ENCODE peak calls at places on chromosomes 16 and 17, in seven cellular contexts. J is trophoblast cell, U is H1, T is H9, A is mesendoderm, N is neuronal stem cell, Q is mesenchymal stem cell. E is an unnamed sample.

GRCh38 chr17:15262291-15263205 is 2.6 kb downstream of the PMP22 start:
- DNase-seq in J (peak), U (peak), T (peak), A (peak), N (peak), Q (peak), E (peak)

GRCh38 chr17:78546476-78546875 is 30.7 kb downstream of the DNAH17 start:
- DNase-seq in J (no peak), U (no peak), T (no peak), A (no peak), N (no peak), Q (no peak), E (no peak)

GRCh38 chr16:56102159-56102798 is 89.0 kb upstream of the GNAO1 start:
- DNase-seq in J (no peak), U (no peak), T (no peak), A (peak), N (no peak), Q (no peak), E (no peak)

GRCh38 chr16:66580605-66581209 is 1.4 kb downstream of the CMTM2 start:
- DNase-seq in J (peak), U (no peak), T (no peak), A (peak), N (peak), Q (peak), E (peak)

GRCh38 chr17:79290726-79291125 is 216.1 kb downstream of the ENGASE start:
- DNase-seq in J (no peak), U (no peak), T (no peak), A (no peak), N (no peak), Q (no peak), E (no peak)

GRCh38 chr16:71610936-71611871 is 14.8 kb upstream of the MARVELD3 start:
- DNase-seq in J (peak), U (peak), T (peak), A (peak), N (peak), Q (peak), E (peak)

GRCh38 chr17:70050192-70050591 is 24.8 kb upstream of the KCNJ16 start:
- DNase-seq in J (peak), U (no peak), T (no peak), A (no peak), N (no peak), Q (no peak), E (no peak)

GRCh38 chr17:29732209-29732608 is 109.5 kb upstream of the CORO6 start:
- DNase-seq in J (no peak), U (no peak), T (no peak), A (no peak), N (no peak), Q (no peak), E (no peak)

GRCh38 chr16:77842468-77842867 is 54.1 kb downstream of the VAT1L start:
- DNase-seq in J (no peak), U (no peak), T (no peak), A (no peak), N (no peak), Q (no peak), E (no peak)

GRCh38 chr17:78514521-78514920 is 62.7 kb downstream of the DNAH17 start:
- DNase-seq in J (no peak), U (no peak), T (no peak), A (no peak), N (no peak), Q (no peak), E (no peak)

GRCh38 chr17:68518063-68518815 is 6.0 kb downstream of the PRKAR1A start:
- DNase-seq in J (peak), U (no peak), T (peak), A (peak), N (no peak), Q (no peak), E (no peak)

GRCh38 chr16:68426355-68426652 is 22.0 kb downstream of the SMPD3 start:
- DNase-seq in J (no peak), U (no peak), T (no peak), A (no peak), N (no peak), Q (no peak), E (no peak)

GRCh38 chr16:87496101-87496801 is 3.4 kb upstream of the ZCCHC14 start:
- DNase-seq in J (no peak), U (no peak), T (no peak), A (no peak), N (no peak), Q (no peak), E (no peak)

DNA sequence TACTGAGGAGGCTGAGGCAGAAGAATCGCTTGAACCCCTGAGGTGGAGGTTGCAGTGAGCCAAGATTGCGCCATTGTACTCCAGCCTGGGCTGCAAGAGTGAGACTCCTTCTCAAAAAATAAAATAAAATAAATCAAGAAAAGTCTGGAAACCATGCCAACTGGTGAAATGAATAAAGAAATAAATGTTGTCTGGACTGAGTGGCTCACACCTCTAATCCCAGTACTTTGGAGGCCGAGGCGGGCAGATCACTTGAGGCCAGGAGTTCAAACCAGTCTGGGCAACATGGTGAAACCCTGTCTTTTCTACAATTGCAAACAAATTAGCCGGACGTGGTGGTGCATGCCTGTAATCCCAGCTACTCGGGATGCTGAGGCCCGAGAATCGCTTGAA is 744 bp upstream of the LRRC37A3 start:
- DNase-seq in J (peak), U (peak), T (no peak), A (peak), N (no peak), Q (peak), E (no peak)
- H2BK120ac ChIP-seq in J (no peak), U (no peak), T (no peak), A (no peak), N (no peak), Q (no peak), E (peak)

DNA sequence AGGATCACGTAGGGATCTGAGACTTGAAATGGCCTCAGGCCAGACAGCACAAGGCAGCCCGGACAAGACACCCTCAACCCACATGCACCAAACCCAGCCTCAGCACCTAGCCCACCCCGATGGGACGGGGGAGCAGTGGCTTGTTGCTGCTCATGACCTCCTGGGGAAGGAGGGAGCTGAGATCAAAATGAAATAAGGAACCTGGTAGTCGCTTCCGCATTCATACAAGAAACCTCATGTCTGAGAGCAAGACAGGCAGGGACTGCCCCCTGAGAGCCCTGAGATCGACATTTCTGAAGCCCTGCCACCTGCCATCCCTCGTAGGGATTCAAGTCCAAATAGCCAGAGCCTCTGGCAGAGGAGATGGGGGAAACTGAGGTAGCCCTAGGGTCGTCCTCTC is 5.7 kb upstream of the CEP131 start:
- DNase-seq in J (peak), U (no peak), T (no peak), A (no peak), N (no peak), Q (no peak), E (no peak)
- H2BK120ac ChIP-seq in J (no peak), U (no peak), T (no peak), A (no peak), N (no peak), Q (no peak), E (no peak)

GRCh38 chr16:58850627-58851024 is 116.5 kb upstream of the GOT2 start:
- DNase-seq in J (no peak), U (no peak), T (no peak), A (peak), N (no peak), Q (no peak), E (no peak)

GRCh38 chr16:58853830-58854229 is 119.7 kb upstream of the GOT2 start:
- DNase-seq in J (no peak), U (no peak), T (no peak), A (no peak), N (no peak), Q (no peak), E (no peak)

GRCh38 chr16:58850019-58850626 is 116.0 kb upstream of the GOT2 start:
- DNase-seq in J (no peak), U (no peak), T (no peak), A (peak), N (no peak), Q (peak), E (no peak)

GRCh38 chr16:58855291-58855823 is 121.2 kb upstream of the GOT2 start:
- DNase-seq in J (no peak), U (no peak), T (no peak), A (no peak), N (peak), Q (no peak), E (no peak)

DNA sequence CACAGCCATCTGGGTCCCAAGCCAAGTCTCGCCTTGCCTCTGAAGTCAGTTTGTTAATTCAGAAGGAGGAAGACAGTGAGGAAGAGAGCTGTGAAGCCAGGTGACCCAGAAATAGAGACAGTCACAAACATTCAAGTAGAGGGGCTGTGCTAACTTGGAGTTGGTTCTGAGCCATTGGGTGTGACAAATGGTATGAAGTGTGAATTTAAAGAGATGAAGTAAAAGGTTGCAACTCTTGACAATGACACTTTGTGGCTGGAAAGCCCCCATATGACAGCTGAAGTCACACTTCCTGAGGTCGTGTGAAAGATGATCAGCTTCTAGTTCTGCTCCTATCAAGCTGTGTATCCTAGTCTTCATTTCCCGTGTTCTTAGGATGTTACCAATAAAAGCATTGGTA is 120.3 kb upstream of the GOT2 start:
- DNase-seq in J (no peak), U (no peak), T (no peak), A (peak), N (no peak), Q (no peak), E (no peak)
- H2BK120ac ChIP-seq in J (no peak), U (no peak), T (no peak), A (no peak), N (no peak), Q (no peak), E (no peak)

GRCh38 chr17:49002766-49003165 is 5.6 kb downstream of the IGF2BP1 start:
- DNase-seq in J (no peak), U (no peak), T (no peak), A (no peak), N (no peak), Q (no peak), E (no peak)
- H2BK120ac ChIP-seq in J (no peak), U (no peak), T (no peak), A (no peak), N (no peak), Q (no peak), E (no peak)

DNA sequence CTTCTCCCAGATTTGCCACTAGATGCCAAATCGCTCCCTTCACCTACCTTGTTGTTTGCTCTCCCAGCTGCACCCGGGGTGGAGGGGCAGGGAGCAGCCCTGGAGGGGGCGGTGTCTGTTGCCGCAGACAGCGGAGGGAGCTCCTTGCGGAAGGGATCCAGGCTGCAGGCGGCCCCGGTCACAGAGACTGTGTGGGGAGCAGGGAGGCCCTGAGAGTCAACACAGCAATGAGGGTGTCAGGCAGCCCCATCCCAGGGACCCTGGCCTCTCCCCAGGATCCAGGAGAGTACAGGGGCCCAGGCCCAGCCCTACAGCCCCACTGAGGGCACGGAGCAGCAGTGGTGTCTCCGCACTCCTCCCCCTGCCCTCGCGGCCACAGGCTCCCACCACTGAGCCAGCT is 50.5 kb upstream of the CHMP6 start:
- DNase-seq in J (no peak), U (no peak), T (no peak), A (no peak), N (no peak), Q (no peak), E (no peak)
- H2BK120ac ChIP-seq in J (no peak), U (no peak), T (no peak), A (no peak), N (no peak), Q (no peak), E (no peak)

GRCh38 chr17:76796081-76796480 is 58.2 kb downstream of the MFSD11 start:
- DNase-seq in J (no peak), U (no peak), T (no peak), A (no peak), N (no peak), Q (no peak), E (no peak)

GRCh38 chr17:76793775-76794174 is 55.9 kb downstream of the MFSD11 start:
- DNase-seq in J (peak), U (no peak), T (peak), A (peak), N (no peak), Q (peak), E (peak)

GRCh38 chr17:76792348-76792747 is 54.4 kb downstream of the MFSD11 start:
- DNase-seq in J (no peak), U (no peak), T (no peak), A (no peak), N (no peak), Q (no peak), E (no peak)

GRCh38 chr17:76801706-76802105 is 63.8 kb downstream of the MFSD11 start:
- DNase-seq in J (no peak), U (no peak), T (no peak), A (peak), N (no peak), Q (no peak), E (no peak)

DNA sequence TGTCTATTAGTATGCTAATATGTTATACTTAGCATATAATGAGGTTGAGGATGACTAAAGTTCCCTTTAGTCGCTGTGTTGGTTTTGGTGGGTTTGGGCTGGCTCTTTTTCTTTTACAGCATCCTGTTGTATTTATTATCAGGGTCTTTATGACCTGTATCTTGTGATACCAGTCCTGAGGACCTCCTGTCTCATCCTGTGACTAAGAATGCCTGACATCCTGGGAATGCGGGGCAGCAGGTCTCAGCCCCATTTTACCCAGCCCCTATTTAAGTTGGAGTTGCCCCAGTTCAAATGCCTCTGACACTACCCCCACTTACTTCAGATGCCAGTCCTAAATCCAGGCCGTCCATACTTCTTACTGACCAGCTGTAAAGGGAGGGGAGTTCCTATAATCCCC is 59.5 kb downstream of the MFSD11 start:
- DNase-seq in J (peak), U (no peak), T (peak), A (peak), N (no peak), Q (no peak), E (no peak)
- H2BK120ac ChIP-seq in J (no peak), U (no peak), T (no peak), A (no peak), N (no peak), Q (no peak), E (no peak)